ENCODE peak calls at places on chromosomes 5 and 9, in seven cellular contexts. O, F, V, Y, E, D and L are unnamed samples.

GRCh38 chr9:2622361-2623045 is 916 bp downstream of the VLDLR start:
- DNase-seq in O (peak), F (peak), V (peak), Y (no peak), E (peak), D (no peak), L (peak)

GRCh38 chr5:31963961-31964360 is 210.2 kb downstream of the GOLPH3 start:
- DNase-seq in O (no peak), F (no peak), V (no peak), Y (no peak), E (no peak), D (no peak), L (no peak)

GRCh38 chr5:8340739-8341344 is 471.9 kb downstream of the MTRR start:
- DNase-seq in O (no peak), F (peak), V (peak), Y (no peak), E (no peak), D (no peak), L (no peak)

GRCh38 chr5:156762656-156763055 is 87.4 kb upstream of the PPP1R2B start:
- DNase-seq in O (no peak), F (no peak), V (no peak), Y (no peak), E (no peak), D (no peak), L (no peak)

GRCh38 chr9:12813960-12814876 is 39.4 kb downstream of the LURAP1L start:
- DNase-seq in O (peak), F (peak), V (peak), Y (no peak), E (no peak), D (no peak), L (no peak)

GRCh38 chr5:134420326-134420725 is 8.6 kb upstream of the CDKN2AIPNL start:
- DNase-seq in O (no peak), F (no peak), V (no peak), Y (no peak), E (no peak), D (no peak), L (no peak)

GRCh38 chr5:159581502-159582249 is 251.4 kb upstream of the IL12B start:
- DNase-seq in O (peak), F (peak), V (peak), Y (no peak), E (no peak), D (no peak), L (no peak)

GRCh38 chr9:108860354-108860753 is 1.7 kb upstream of the ACTL7A start:
- DNase-seq in O (no peak), F (no peak), V (no peak), Y (no peak), E (no peak), D (no peak), L (no peak)

GRCh38 chr9:34782372-34782771 is 72.4 kb upstream of the CCL21 start:
- DNase-seq in O (no peak), F (no peak), V (no peak), Y (no peak), E (no peak), D (no peak), L (no peak)

GRCh38 chr5:54904425-54904824 is 81.0 kb downstream of the ESM1 start:
- DNase-seq in O (no peak), F (peak), V (peak), Y (no peak), E (no peak), D (no peak), L (no peak)

GRCh38 chr5:165602529-165602928 is 2097.1 kb downstream of the MAT2B start:
- DNase-seq in O (no peak), F (no peak), V (no peak), Y (no peak), E (no peak), D (no peak), L (no peak)